ENCODE peak calls at places on chromosomes 16 and 17, in five cellular contexts. P, R, E, H and K are unnamed samples.

GRCh38 chr16:78252757-78253156 is 153.3 kb downstream of the WWOX start:
- DNase-seq in P (no peak), R (no peak), E (no peak), H (no peak), K (no peak)

GRCh38 chr17:57462007-57462579 is 205.8 kb downstream of the MSI2 start:
- DNase-seq in P (no peak), R (no peak), E (no peak), H (no peak), K (no peak)

GRCh38 chr16:57815987-57816745 is 13.9 kb upstream of the KIFC3 start:
- DNase-seq in P (peak; percentile 97), R (peak; percentile 38), E (peak; percentile 89), H (peak; percentile 97), K (peak; percentile 98)

GRCh38 chr16:85611455-85612190 is 1.5 kb upstream of the GSE1 start:
- DNase-seq in P (peak; percentile 94), R (peak; percentile 76), E (peak; percentile 83), H (peak; percentile 95), K (no peak)

GRCh38 chr17:32567086-32567485 is 80.3 kb downstream of the CDK5R1 start:
- DNase-seq in P (no peak), R (no peak), E (no peak), H (no peak), K (no peak)

GRCh38 chr17:74758846-74759163 is 10.4 kb downstream of the NHERF1 start:
- DNase-seq in P (no peak), R (no peak), E (peak; percentile 75), H (peak; percentile 70), K (no peak)

GRCh38 chr17:48603959-48604769 is 622 bp downstream of the HOXB6 start:
- DNase-seq in P (no peak), R (peak; percentile 76), E (peak; percentile 76), H (peak; percentile 90), K (no peak)

GRCh38 chr17:16101440-16101839 is 101.8 kb downstream of the TTC19 start:
- DNase-seq in P (no peak), R (no peak), E (no peak), H (no peak), K (no peak)

GRCh38 chr16:87496101-87496801 is 3.4 kb upstream of the ZCCHC14 start:
- DNase-seq in P (no peak), R (no peak), E (no peak), H (no peak), K (no peak)

GRCh38 chr17:76467366-76467765 is at the start of gene AANAT:
- DNase-seq in P (no peak), R (no peak), E (no peak), H (peak; percentile 68), K (no peak)

GRCh38 chr17:29793501-29793900 is 136.5 kb downstream of the SSH2 start:
- DNase-seq in P (no peak), R (no peak), E (no peak), H (no peak), K (no peak)

GRCh38 chr17:14752007-14752406 is 451.1 kb downstream of the HS3ST3B1 start:
- DNase-seq in P (no peak), R (no peak), E (no peak), H (no peak), K (no peak)

GRCh38 chr16:55489956-55490265 is 10.9 kb downstream of the MMP2 start:
- DNase-seq in P (no peak), R (no peak), E (peak; percentile 21), H (no peak), K (no peak)

GRCh38 chr17:11554042-11554441 is 44.2 kb upstream of the DNAH9 start:
- DNase-seq in P (no peak), R (no peak), E (no peak), H (no peak), K (no peak)